ENCODE peak calls at places on chromosomes 2 and 18, in seven cellular contexts. C, U, B, H, O, Y and K are unnamed samples.

GRCh38 chr2:216163518-216163917 is 54.4 kb downstream of the XRCC5 start:
- DNase-seq in C (no peak), U (no peak), B (no peak), H (no peak), O (no peak), Y (no peak), K (no peak)

GRCh38 chr18:46429649-46430224 is 227.3 kb downstream of the LOXHD1 start:
- DNase-seq in C (no peak), U (no peak), B (no peak), H (no peak), O (no peak), Y (no peak), K (no peak)

GRCh38 chr18:79169958-79170555 is 100.9 kb downstream of the ATP9B start:
- DNase-seq in C (no peak), U (no peak), B (no peak), H (no peak), O (no peak), Y (no peak), K (no peak)

GRCh38 chr2:156332452-156333273 is at the start of gene NR4A2:
- DNase-seq in C (peak), U (peak), B (peak), H (peak), O (peak), Y (peak), K (peak)

GRCh38 chr18:28905509-28905908 is 728.6 kb upstream of the CDH2 start:
- DNase-seq in C (no peak), U (no peak), B (no peak), H (no peak), O (no peak), Y (no peak), K (no peak)

GRCh38 chr2:119684553-119684952 is 5.6 kb downstream of the TMEM177 start:
- DNase-seq in C (no peak), U (peak), B (no peak), H (peak), O (no peak), Y (no peak), K (no peak)

GRCh38 chr18:10370716-10371115 is 83.7 kb upstream of the APCDD1 start:
- DNase-seq in C (no peak), U (no peak), B (no peak), H (no peak), O (no peak), Y (no peak), K (no peak)

GRCh38 chr18:36153203-36153602 is 23.5 kb downstream of the ELP2 start:
- DNase-seq in C (no peak), U (no peak), B (no peak), H (no peak), O (no peak), Y (no peak), K (no peak)

GRCh38 chr2:134289225-134289624 is 35.4 kb downstream of the MGAT5 start:
- DNase-seq in C (no peak), U (no peak), B (no peak), H (no peak), O (no peak), Y (no peak), K (no peak)

GRCh38 chr18:28793911-28794310 is 617.0 kb upstream of the CDH2 start:
- DNase-seq in C (no peak), U (no peak), B (no peak), H (no peak), O (no peak), Y (no peak), K (no peak)

GRCh38 chr2:168560817-168561485 is 104.9 kb downstream of the CERS6 start:
- DNase-seq in C (no peak), U (no peak), B (no peak), H (no peak), O (no peak), Y (no peak), K (no peak)

GRCh38 chr2:30267576-30267975 is 36.2 kb downstream of the LBH start:
- DNase-seq in C (no peak), U (no peak), B (no peak), H (no peak), O (no peak), Y (no peak), K (no peak)

GRCh38 chr2:77328125-77328524 is 194.1 kb downstream of the LRRTM4 start:
- DNase-seq in C (no peak), U (no peak), B (no peak), H (no peak), O (no peak), Y (no peak), K (no peak)

GRCh38 chr2:160137457-160137856 is 62.6 kb downstream of the ITGB6 start:
- DNase-seq in C (no peak), U (no peak), B (no peak), H (no peak), O (no peak), Y (peak), K (no peak)

GRCh38 chr2:158060862-158061435 is 40.7 kb upstream of the UPP2 start:
- DNase-seq in C (no peak), U (no peak), B (no peak), H (no peak), O (no peak), Y (no peak), K (no peak)

GRCh38 chr2:111221701-111222100 is 101.0 kb downstream of the BCL2L11 start:
- DNase-seq in C (no peak), U (no peak), B (no peak), H (no peak), O (no peak), Y (no peak), K (no peak)

GRCh38 chr2:231680992-231681852 is 27.1 kb upstream of the PTMA start:
- DNase-seq in C (no peak), U (peak), B (peak), H (peak), O (peak), Y (peak), K (peak)

GRCh38 chr2:239750929-239751718 is 274.0 kb downstream of the NDUFA10 start:
- DNase-seq in C (no peak), U (no peak), B (no peak), H (no peak), O (no peak), Y (peak), K (no peak)

GRCh38 chr2:120017201-120017600 is 4.3 kb downstream of the EPB41L5 start:
- DNase-seq in C (no peak), U (no peak), B (no peak), H (no peak), O (no peak), Y (no peak), K (no peak)

GRCh38 chr2:15939556-15939853 is 845 bp upstream of the MYCN start:
- DNase-seq in C (no peak), U (peak), B (peak), H (peak), O (peak), Y (peak), K (peak)

GRCh38 chr2:147416099-147416498 is 428.7 kb upstream of the ACVR2A start:
- DNase-seq in C (no peak), U (no peak), B (no peak), H (no peak), O (no peak), Y (no peak), K (no peak)

GRCh38 chr2:226211439-226211838 is 588.2 kb downstream of the IRS1 start:
- DNase-seq in C (no peak), U (no peak), B (no peak), H (no peak), O (no peak), Y (no peak), K (no peak)

GRCh38 chr2:217573565-217573964 is 429.2 kb downstream of the TNS1 start:
- DNase-seq in C (no peak), U (no peak), B (no peak), H (no peak), O (no peak), Y (no peak), K (no peak)

GRCh38 chr18:55136864-55137263 is 177.6 kb upstream of the CCDC68 start:
- DNase-seq in C (no peak), U (no peak), B (no peak), H (no peak), O (no peak), Y (no peak), K (no peak)

GRCh38 chr18:58671941-58672565 is 788 bp downstream of the MALT1 start:
- DNase-seq in C (no peak), U (peak), B (peak), H (no peak), O (peak), Y (no peak), K (no peak)

GRCh38 chr2:9811679-9812511 is 31.4 kb upstream of the TAF1B start:
- DNase-seq in C (peak), U (peak), B (no peak), H (peak), O (no peak), Y (peak), K (no peak)

GRCh38 chr18:47260138-47260923 is 8.9 kb upstream of the SKOR2 start:
- DNase-seq in C (no peak), U (peak), B (peak), H (no peak), O (peak), Y (peak), K (no peak)

GRCh38 chr2:11033114-11033513 is 121.4 kb downstream of the KCNF1 start:
- DNase-seq in C (no peak), U (no peak), B (no peak), H (no peak), O (no peak), Y (no peak), K (no peak)

GRCh38 chr18:9826666-9827065 is 59.1 kb upstream of the TXNDC2 start:
- DNase-seq in C (no peak), U (no peak), B (no peak), H (no peak), O (no peak), Y (no peak), K (no peak)

GRCh38 chr2:94956797-94957391 is 68.6 kb upstream of the MAL start:
- DNase-seq in C (no peak), U (peak), B (peak), H (no peak), O (peak), Y (no peak), K (no peak)

GRCh38 chr2:206368484-206368883 is 74.8 kb upstream of the ADAM23 start:
- DNase-seq in C (no peak), U (no peak), B (no peak), H (no peak), O (no peak), Y (no peak), K (no peak)

GRCh38 chr2:201059961-201060525 is 11.4 kb downstream of the HYCC2 start:
- DNase-seq in C (no peak), U (no peak), B (no peak), H (no peak), O (no peak), Y (no peak), K (no peak)

DNA sequence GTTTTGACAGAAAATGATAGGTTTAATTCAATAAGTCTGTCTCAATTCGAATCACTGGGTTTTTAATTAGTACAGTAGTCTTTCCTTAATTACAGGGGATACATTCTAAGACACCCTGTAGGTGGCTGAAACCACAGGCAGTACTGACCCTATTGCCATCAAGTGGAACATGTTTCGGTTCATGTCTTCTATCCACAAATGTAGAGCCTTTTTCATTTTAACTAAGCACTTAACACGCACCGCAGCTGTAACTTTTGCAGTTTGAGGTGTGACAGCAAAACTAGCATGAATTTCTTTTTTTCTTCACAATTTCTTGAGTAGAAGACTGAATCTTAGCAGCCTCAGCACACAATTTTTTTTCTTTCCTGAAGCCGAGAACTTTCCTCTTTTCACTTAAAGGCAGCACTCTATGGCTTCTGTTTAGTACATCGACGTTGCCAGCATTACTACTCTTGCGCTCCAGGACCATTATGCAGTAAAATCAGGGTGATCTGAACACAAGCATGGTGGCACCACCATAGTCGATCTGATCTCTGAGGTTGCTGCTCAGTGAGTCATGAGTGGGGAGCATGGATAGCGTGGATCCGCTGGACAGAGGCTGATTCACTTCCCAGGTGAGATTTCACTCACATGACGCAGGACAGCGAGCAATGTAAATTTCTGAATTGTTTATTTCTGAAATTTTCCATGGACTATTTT is 805.1 kb downstream of the RNF144A start:
- DNase-seq in C (no peak), U (no peak), B (no peak), H (no peak), O (no peak), Y (no peak), K (no peak)
- TF ChIP-seq EP300 in C (no peak), U (no peak), B (no peak), H (no peak), O (no peak), Y (no peak), K (no peak)

GRCh38 chr2:46471-47345 is at the start of gene FAM110C:
- DNase-seq in C (no peak), U (peak), B (peak), H (no peak), O (peak), Y (peak), K (peak)
- H3K27ac ChIP-seq in C (peak), U (peak), B (no peak), H (peak), O (peak), Y (peak), K (peak)

DNA sequence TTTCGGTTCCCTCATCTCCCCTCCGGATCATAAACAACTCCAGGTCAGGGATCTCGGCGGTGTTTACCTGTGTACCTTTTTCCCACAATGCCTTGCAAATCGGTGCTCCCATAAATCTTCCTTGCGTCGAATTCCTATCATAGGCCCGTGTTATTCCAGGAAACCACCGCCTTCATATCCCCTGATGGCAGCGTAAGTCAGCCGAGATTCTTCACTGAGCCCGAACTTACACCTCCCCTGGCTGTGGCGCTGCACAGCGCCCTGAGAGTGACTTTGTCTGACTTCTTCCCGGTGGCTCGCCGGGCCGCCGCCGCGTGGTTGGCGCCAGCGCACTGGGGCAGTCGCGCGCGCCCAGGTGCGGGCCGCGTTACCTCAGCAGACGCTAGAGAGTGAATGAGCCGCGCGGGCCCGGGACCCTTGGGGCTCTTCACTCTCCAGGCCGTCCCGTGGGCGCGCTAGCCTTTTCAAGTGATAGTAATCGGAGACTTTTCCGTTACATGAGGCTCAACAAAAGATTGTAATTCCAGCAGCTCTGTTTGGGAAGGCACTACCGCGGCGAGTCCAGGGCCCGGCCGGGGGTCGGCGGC is 101.6 kb downstream of the SPTBN1 start:
- DNase-seq in C (no peak), U (peak), B (peak), H (peak), O (peak), Y (peak), K (peak)
- TF ChIP-seq POLR2A in C (no peak), U (no peak), B (peak), H (no peak), O (peak), Y (no peak), K (no peak)

GRCh38 chr2:65656152-65656718 is 223.8 kb upstream of the SPRED2 start:
- DNase-seq in C (no peak), U (no peak), B (no peak), H (no peak), O (no peak), Y (no peak), K (no peak)
- TF ChIP-seq EP300 in C (no peak), U (no peak), B (no peak), H (no peak), O (no peak), Y (no peak), K (no peak)

DNA sequence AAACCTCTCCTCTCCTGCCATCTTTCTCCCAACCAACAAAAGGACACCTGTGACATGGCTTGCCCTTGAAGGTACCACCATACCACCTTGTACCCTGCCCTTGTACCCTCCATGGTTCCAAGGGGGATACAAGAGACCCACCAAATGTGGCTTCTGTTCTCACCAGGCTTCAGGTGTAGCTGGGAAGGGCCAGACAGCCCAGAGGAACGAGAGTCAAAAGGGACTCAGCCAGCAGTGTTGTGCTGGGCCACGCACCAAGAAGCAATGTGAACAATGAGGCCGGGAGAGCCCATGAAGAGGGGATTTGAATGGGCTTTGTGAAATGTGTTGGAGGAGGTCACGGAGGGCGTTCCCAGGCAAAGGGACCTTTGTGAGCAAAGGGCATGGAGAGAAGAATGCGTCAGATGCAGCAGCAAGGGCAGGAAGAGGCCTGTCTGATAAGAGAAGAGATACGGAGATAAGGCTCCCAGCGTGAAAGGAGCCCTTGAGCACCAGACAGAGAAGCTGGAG is 48.6 kb downstream of the PLB1 start:
- DNase-seq in C (no peak), U (no peak), B (no peak), H (peak), O (peak), Y (no peak), K (no peak)
- H3K27ac ChIP-seq in C (no peak), U (no peak), B (no peak), H (no peak), O (peak), Y (no peak), K (no peak)